ENCODE peak calls at places on chromosomes 13 and 19, in nine cellular contexts. U, C, I, P, F, N, S, E and V are unnamed samples.

GRCh38 chr13:33033361-33033812 is 17.2 kb downstream of the KL start:
- DNase-seq in U (no peak), C (no peak), I (no peak), P (peak), F (no peak), N (peak), S (no peak), E (no peak), V (no peak)

GRCh38 chr19:30742981-30743380 is 370.8 kb downstream of the ZNF536 start:
- DNase-seq in U (no peak), C (no peak), I (no peak), P (no peak), F (no peak), N (no peak), S (no peak), E (no peak), V (no peak)

GRCh38 chr13:65943024-65943423 is 1287.1 kb downstream of the PCDH9 start:
- DNase-seq in U (no peak), C (no peak), I (no peak), P (no peak), F (no peak), N (no peak), S (no peak), E (no peak), V (no peak)

GRCh38 chr19:28914173-28914572 is 298.8 kb downstream of the UQCRFS1 start:
- DNase-seq in U (no peak), C (no peak), I (no peak), P (no peak), F (no peak), N (no peak), S (no peak), E (no peak), V (no peak)

GRCh38 chr13:69857188-69857821 is 250.3 kb upstream of the ATXN8OS start:
- DNase-seq in U (no peak), C (peak), I (peak), P (no peak), F (no peak), N (peak), S (no peak), E (no peak), V (peak)

GRCh38 chr13:100491164-100491847 is 97.3 kb downstream of the GGACT start:
- DNase-seq in U (peak), C (no peak), I (no peak), P (no peak), F (peak), N (no peak), S (no peak), E (peak), V (no peak)

GRCh38 chr19:5787554-5788182 is 3.1 kb upstream of the PRR22 start:
- DNase-seq in U (no peak), C (no peak), I (no peak), P (no peak), F (no peak), N (no peak), S (no peak), E (no peak), V (no peak)

GRCh38 chr13:102707465-102707864 is 12.6 kb upstream of the METTL21C start:
- DNase-seq in U (no peak), C (no peak), I (peak), P (no peak), F (no peak), N (no peak), S (no peak), E (no peak), V (peak)

GRCh38 chr19:24046550-24046949 is 40.4 kb upstream of the ZNF254 start:
- DNase-seq in U (no peak), C (no peak), I (no peak), P (no peak), F (no peak), N (no peak), S (no peak), E (no peak), V (no peak)

GRCh38 chr13:20435616-20436368 is 89.9 kb downstream of the CRYL1 start:
- DNase-seq in U (no peak), C (no peak), I (no peak), P (no peak), F (no peak), N (peak), S (no peak), E (no peak), V (no peak)

GRCh38 chr13:95301135-95301946 is at the start of gene ABCC4:
- DNase-seq in U (peak), C (peak), I (peak), P (peak), F (peak), N (peak), S (peak), E (peak), V (peak)

GRCh38 chr13:49206641-49207040 is 13.5 kb upstream of the MLNR start:
- DNase-seq in U (no peak), C (no peak), I (no peak), P (no peak), F (no peak), N (no peak), S (no peak), E (no peak), V (no peak)

GRCh38 chr19:7868671-7869452 is 5.3 kb downstream of the PRR36 start:
- DNase-seq in U (peak), C (peak), I (peak), P (peak), F (no peak), N (peak), S (peak), E (peak), V (peak)

GRCh38 chr19:18856385-18857126 is 24.8 kb downstream of the UPF1 start:
- DNase-seq in U (peak), C (no peak), I (peak), P (no peak), F (no peak), N (peak), S (no peak), E (no peak), V (peak)

GRCh38 chr13:103815619-103816018 is 749.4 kb upstream of the SLC10A2 start:
- DNase-seq in U (no peak), C (no peak), I (no peak), P (no peak), F (no peak), N (no peak), S (no peak), E (no peak), V (no peak)

GRCh38 chr19:35868172-35868822 is at the start of gene APLP1:
- DNase-seq in U (peak), C (no peak), I (peak), P (peak), F (no peak), N (peak), S (peak), E (peak), V (no peak)

GRCh38 chr19:35870798-35871197 is 2.4 kb downstream of the APLP1 start:
- DNase-seq in U (no peak), C (no peak), I (no peak), P (no peak), F (no peak), N (peak), S (no peak), E (no peak), V (no peak)

GRCh38 chr19:35871611-35872010 is 3.2 kb downstream of the APLP1 start:
- DNase-seq in U (no peak), C (no peak), I (no peak), P (no peak), F (no peak), N (no peak), S (no peak), E (no peak), V (no peak)

GRCh38 chr19:35869327-35870123 is 1.2 kb downstream of the APLP1 start:
- DNase-seq in U (peak), C (peak), I (peak), P (peak), F (no peak), N (peak), S (peak), E (peak), V (peak)

DNA sequence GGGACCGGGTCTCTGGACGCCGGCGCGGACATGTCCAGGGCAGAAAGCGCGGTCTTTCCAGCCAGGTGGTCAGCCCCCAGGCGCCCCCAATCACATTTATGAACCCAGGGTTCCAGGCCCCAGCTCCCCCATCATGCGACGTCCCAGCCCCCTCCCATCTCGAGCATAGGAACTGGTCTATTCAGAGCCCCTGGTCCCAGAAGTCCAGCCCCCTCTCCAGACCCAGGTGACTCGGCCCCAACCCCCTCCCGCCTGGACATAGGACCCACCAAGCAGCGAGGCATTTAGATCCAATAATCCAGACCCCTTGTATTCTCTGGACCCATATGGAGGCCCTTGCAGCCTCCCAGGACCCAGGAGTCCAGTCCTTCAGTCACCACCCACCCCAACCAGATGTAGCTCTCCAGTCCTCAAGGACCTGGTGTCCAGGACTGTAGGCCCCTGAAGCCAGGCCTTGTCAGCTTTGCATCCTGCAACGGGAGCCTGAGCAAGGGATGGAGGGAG is 501 bp downstream of the APLP1 start:
- DNase-seq in U (no peak), C (no peak), I (no peak), P (no peak), F (no peak), N (peak), S (no peak), E (no peak), V (no peak)
- H3K27ac ChIP-seq in U (no peak), C (no peak), I (peak), P (no peak), F (no peak), N (no peak), S (no peak), E (peak), V (no peak)

GRCh38 chr19:22116760-22117159 is 64.5 kb downstream of the ZNF257 start:
- DNase-seq in U (no peak), C (no peak), I (no peak), P (no peak), F (no peak), N (no peak), S (no peak), E (no peak), V (no peak)
- H3K27ac ChIP-seq in U (no peak), C (no peak), I (no peak), P (no peak), F (no peak), N (no peak), S (no peak), E (no peak), V (no peak)

GRCh38 chr19:44723952-44724319 is 24.6 kb upstream of the BCL3 start:
- DNase-seq in U (peak), C (peak), I (peak), P (peak), F (peak), N (peak), S (peak), E (peak), V (peak)
- H3K27ac ChIP-seq in U (peak), C (peak), I (peak), P (no peak), F (peak), N (no peak), S (no peak), E (peak), V (peak)

GRCh38 chr19:48746120-48746519 is 589 bp downstream of the IZUMO1 start:
- DNase-seq in U (no peak), C (no peak), I (no peak), P (no peak), F (no peak), N (no peak), S (no peak), E (no peak), V (no peak)
- H3K27ac ChIP-seq in U (peak), C (no peak), I (peak), P (no peak), F (peak), N (peak), S (no peak), E (peak), V (peak)

GRCh38 chr19:2575734-2576481 is 100.0 kb downstream of the GADD45B start:
- DNase-seq in U (peak), C (no peak), I (no peak), P (no peak), F (peak), N (no peak), S (no peak), E (peak), V (no peak)

GRCh38 chr19:2578391-2578826 is 102.5 kb downstream of the GADD45B start:
- DNase-seq in U (no peak), C (no peak), I (peak), P (no peak), F (no peak), N (peak), S (no peak), E (peak), V (peak)

GRCh38 chr19:2578911-2579677 is 103.2 kb downstream of the GADD45B start:
- DNase-seq in U (peak), C (peak), I (peak), P (peak), F (peak), N (peak), S (peak), E (peak), V (peak)

GRCh38 chr19:2579678-2580280 is 103.9 kb downstream of the GADD45B start:
- DNase-seq in U (no peak), C (no peak), I (no peak), P (no peak), F (no peak), N (no peak), S (no peak), E (no peak), V (no peak)

DNA sequence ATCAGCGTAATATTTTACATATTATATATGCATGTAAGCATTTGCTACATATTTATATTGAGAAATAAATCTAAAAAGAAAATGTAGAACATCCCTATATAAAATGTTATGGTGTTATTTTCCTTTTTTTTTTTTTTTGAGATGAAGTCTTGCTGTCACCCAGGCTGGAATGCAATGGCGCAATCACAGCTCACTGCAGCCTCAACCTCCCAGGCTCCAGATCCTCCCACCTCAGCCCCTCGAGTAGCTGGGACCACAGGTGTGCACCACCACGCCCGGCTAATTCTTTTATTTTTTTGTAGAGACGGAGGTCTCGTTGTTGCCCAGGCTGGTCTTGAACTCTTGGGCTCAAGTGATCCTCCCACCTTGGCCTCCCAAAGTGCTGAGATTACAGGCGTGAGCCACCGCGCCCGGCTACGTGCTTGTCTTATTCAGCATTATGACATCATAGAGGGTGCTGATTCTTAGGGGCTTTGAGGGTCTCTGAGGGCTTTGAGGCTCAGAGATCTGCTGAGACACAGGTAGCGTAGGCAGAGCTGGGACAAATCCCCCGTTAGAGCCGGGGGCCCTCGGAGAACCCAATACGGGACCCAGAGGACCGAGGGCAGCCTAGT is 101.9 kb downstream of the GADD45B start:
- DNase-seq in U (no peak), C (no peak), I (no peak), P (no peak), F (no peak), N (no peak), S (no peak), E (no peak), V (no peak)
- H3K27ac ChIP-seq in U (peak), C (peak), I (peak), P (no peak), F (peak), N (no peak), S (peak), E (peak), V (peak)

DNA sequence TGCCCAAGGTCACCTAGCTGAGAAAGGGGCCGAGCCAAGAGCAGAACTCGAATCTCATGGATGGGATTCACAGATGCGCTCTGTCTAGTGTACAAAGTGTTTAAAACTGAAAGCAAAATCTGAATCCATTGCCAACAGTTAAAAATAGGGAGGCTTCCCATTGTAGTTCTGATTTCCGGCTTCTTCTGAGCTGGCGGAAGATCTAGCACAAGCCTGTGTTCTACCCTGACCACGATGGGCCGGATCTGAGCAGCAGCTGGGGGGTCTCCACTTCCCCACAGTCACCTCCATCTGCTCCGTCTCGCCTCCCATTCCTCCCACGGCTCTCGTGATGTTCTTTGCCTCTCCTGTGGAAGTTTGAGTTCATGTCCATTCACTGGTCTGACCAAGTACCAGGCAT is 2.4 kb downstream of the CACNG8 start:
- DNase-seq in U (no peak), C (no peak), I (no peak), P (no peak), F (no peak), N (no peak), S (no peak), E (no peak), V (no peak)
- H3K27ac ChIP-seq in U (no peak), C (no peak), I (no peak), P (no peak), F (no peak), N (no peak), S (no peak), E (peak), V (no peak)

GRCh38 chr13:51675385-51675784 is 91.1 kb downstream of the WDFY2 start:
- DNase-seq in U (no peak), C (no peak), I (no peak), P (no peak), F (no peak), N (no peak), S (no peak), E (no peak), V (no peak)
- H3K27ac ChIP-seq in U (no peak), C (no peak), I (no peak), P (no peak), F (no peak), N (no peak), S (no peak), E (no peak), V (no peak)

DNA sequence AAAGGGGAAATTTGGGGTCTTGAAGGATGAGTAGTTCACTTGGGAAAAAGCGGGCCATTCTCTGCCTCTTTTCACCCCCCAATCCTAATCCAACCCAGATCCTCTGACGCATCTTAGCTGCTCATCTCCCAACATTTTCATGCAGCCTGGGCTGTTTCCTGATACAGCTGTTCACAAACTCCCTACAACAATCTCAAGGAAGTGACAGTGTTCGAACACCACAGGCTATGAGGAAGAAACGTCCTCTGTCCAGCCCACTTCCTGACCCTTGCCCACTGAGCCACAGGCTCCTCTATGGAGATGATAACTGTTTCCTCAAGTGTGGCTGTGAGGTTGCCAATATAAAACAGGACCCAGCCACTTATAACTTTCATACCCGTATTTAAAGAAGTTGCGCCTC is 16.2 kb downstream of the LMTK3 start:
- DNase-seq in U (no peak), C (no peak), I (no peak), P (no peak), F (no peak), N (no peak), S (no peak), E (no peak), V (no peak)
- H3K27ac ChIP-seq in U (no peak), C (peak), I (peak), P (no peak), F (no peak), N (no peak), S (no peak), E (no peak), V (no peak)

GRCh38 chr13:98474761-98475160 is 102.1 kb downstream of the STK24 start:
- DNase-seq in U (no peak), C (no peak), I (no peak), P (no peak), F (no peak), N (no peak), S (no peak), E (no peak), V (no peak)
- H3K27ac ChIP-seq in U (no peak), C (no peak), I (no peak), P (peak), F (no peak), N (no peak), S (no peak), E (no peak), V (peak)

GRCh38 chr13:109251958-109252357 is 534.4 kb downstream of the IRS2 start:
- DNase-seq in U (no peak), C (no peak), I (no peak), P (no peak), F (no peak), N (no peak), S (no peak), E (no peak), V (no peak)

GRCh38 chr13:109256866-109257760 is 529.3 kb downstream of the IRS2 start:
- DNase-seq in U (no peak), C (peak), I (peak), P (no peak), F (peak), N (peak), S (peak), E (no peak), V (peak)

GRCh38 chr13:109255457-109255856 is 530.9 kb downstream of the IRS2 start:
- DNase-seq in U (no peak), C (no peak), I (no peak), P (no peak), F (no peak), N (no peak), S (no peak), E (no peak), V (no peak)

GRCh38 chr13:109253316-109253715 is 533.1 kb downstream of the IRS2 start:
- DNase-seq in U (no peak), C (no peak), I (no peak), P (no peak), F (no peak), N (no peak), S (no peak), E (no peak), V (no peak)

GRCh38 chr13:109254271-109254670 is 532.1 kb downstream of the IRS2 start:
- DNase-seq in U (no peak), C (no peak), I (no peak), P (no peak), F (no peak), N (no peak), S (no peak), E (no peak), V (no peak)
- H3K27ac ChIP-seq in U (no peak), C (peak), I (peak), P (no peak), F (peak), N (no peak), S (no peak), E (no peak), V (no peak)